ENCODE peak calls at places on chromosomes 4 and X, in eight cellular contexts. M, R, D, E, W, P, C and N are unnamed samples.

GRCh38 chrX:40140706-40141499 is 43.1 kb upstream of the BCOR start:
- DNase-seq in M (peak), R (no peak), D (no peak), E (no peak), W (no peak), P (peak), C (no peak), N (peak)

GRCh38 chrX:136954930-136955329 is 74.4 kb upstream of the RBMX start:
- DNase-seq in M (no peak), R (peak), D (no peak), E (peak), W (peak), P (no peak), C (peak), N (no peak)

GRCh38 chr4:163331629-163332360 is 601 bp downstream of the NPY1R start:
- DNase-seq in M (no peak), R (no peak), D (no peak), E (no peak), W (peak), P (no peak), C (no peak), N (no peak)

GRCh38 chrX:40061871-40062524 is 35.8 kb downstream of the BCOR start:
- DNase-seq in M (no peak), R (no peak), D (no peak), E (no peak), W (no peak), P (no peak), C (no peak), N (no peak)

GRCh38 chr4:7429601-7430078 is 5.1 kb downstream of the PSAPL1 start:
- DNase-seq in M (peak), R (no peak), D (no peak), E (no peak), W (no peak), P (peak), C (no peak), N (no peak)

GRCh38 chr4:70533791-70534190 is 15.4 kb downstream of the AMTN start:
- DNase-seq in M (no peak), R (no peak), D (no peak), E (no peak), W (no peak), P (no peak), C (no peak), N (no peak)

GRCh38 chrX:17474892-17475291 is 99.9 kb downstream of the NHS start:
- DNase-seq in M (no peak), R (peak), D (peak), E (no peak), W (no peak), P (no peak), C (no peak), N (no peak)

GRCh38 chrX:14776901-14777300 is 96.0 kb downstream of the FANCB start:
- DNase-seq in M (no peak), R (no peak), D (no peak), E (no peak), W (no peak), P (no peak), C (no peak), N (no peak)

GRCh38 chrX:57453901-57454300 is 137.9 kb upstream of the ZXDB start:
- DNase-seq in M (no peak), R (peak), D (no peak), E (no peak), W (no peak), P (no peak), C (no peak), N (no peak)

GRCh38 chr4:73620115-73620792 is at the start of gene RASSF6:
- DNase-seq in M (no peak), R (peak), D (no peak), E (no peak), W (no peak), P (no peak), C (no peak), N (peak)

GRCh38 chr4:67106846-67107467 is 438.3 kb downstream of the CENPC start:
- DNase-seq in M (no peak), R (peak), D (no peak), E (peak), W (no peak), P (no peak), C (no peak), N (no peak)

GRCh38 chr4:122701061-122701460 is 31.4 kb upstream of the BBS12 start:
- DNase-seq in M (no peak), R (no peak), D (no peak), E (no peak), W (no peak), P (no peak), C (no peak), N (no peak)

GRCh38 chr4:6201580-6202091 is 1.3 kb upstream of the JAKMIP1 start:
- DNase-seq in M (no peak), R (no peak), D (no peak), E (no peak), W (no peak), P (no peak), C (no peak), N (no peak)

GRCh38 chrX:11080721-11081120 is 30.4 kb upstream of the HCCS start:
- DNase-seq in M (no peak), R (no peak), D (no peak), E (no peak), W (no peak), P (no peak), C (no peak), N (no peak)

GRCh38 chr4:48191758-48192157 is 57.7 kb upstream of the TXK start:
- DNase-seq in M (no peak), R (no peak), D (no peak), E (no peak), W (no peak), P (no peak), C (no peak), N (no peak)

GRCh38 chr4:118884716-118885115 is 3.9 kb upstream of the SYNPO2 start:
- DNase-seq in M (no peak), R (no peak), D (no peak), E (no peak), W (no peak), P (no peak), C (no peak), N (no peak)

GRCh38 chr4:55947254-55947882 is 1.4 kb upstream of the CEP135 start:
- DNase-seq in M (no peak), R (no peak), D (no peak), E (no peak), W (peak), P (no peak), C (no peak), N (no peak)

GRCh38 chr4:147732516-147733193 is 767 bp downstream of the ARHGAP10 start:
- DNase-seq in M (peak), R (no peak), D (no peak), E (no peak), W (no peak), P (peak), C (no peak), N (no peak)

GRCh38 chrX:150364347-150365050 is 1.4 kb downstream of the MAMLD1 start:
- DNase-seq in M (no peak), R (peak), D (no peak), E (no peak), W (no peak), P (peak), C (no peak), N (no peak)

GRCh38 chr4:89929425-89930272 is 35.0 kb downstream of the MMRN1 start:
- DNase-seq in M (no peak), R (no peak), D (no peak), E (peak), W (no peak), P (no peak), C (no peak), N (peak)

GRCh38 chr4:177595413-177595812 is 153.2 kb upstream of the AGA start:
- DNase-seq in M (no peak), R (no peak), D (no peak), E (no peak), W (no peak), P (no peak), C (no peak), N (no peak)

GRCh38 chr4:161813889-161814288 is 349.9 kb downstream of the FSTL5 start:
- DNase-seq in M (no peak), R (no peak), D (no peak), E (no peak), W (no peak), P (no peak), C (no peak), N (no peak)

GRCh38 chrX:125151146-125151545 is 168.5 kb upstream of the TEX13C start:
- DNase-seq in M (no peak), R (no peak), D (no peak), E (no peak), W (no peak), P (no peak), C (no peak), N (no peak)

GRCh38 chrX:39752820-39753219 is 344.9 kb downstream of the BCOR start:
- DNase-seq in M (no peak), R (no peak), D (no peak), E (no peak), W (no peak), P (no peak), C (no peak), N (no peak)

GRCh38 chr4:59920414-59920813 is 1279.7 kb upstream of the ADGRL3 start:
- DNase-seq in M (no peak), R (no peak), D (no peak), E (no peak), W (no peak), P (no peak), C (no peak), N (no peak)

GRCh38 chrX:47101206-47101605 is 23.0 kb downstream of the RGN start:
- DNase-seq in M (no peak), R (no peak), D (no peak), E (no peak), W (no peak), P (no peak), C (no peak), N (no peak)

GRCh38 chr4:176547005-176547404 is 227.2 kb downstream of the SPCS3 start:
- DNase-seq in M (no peak), R (no peak), D (peak), E (no peak), W (peak), P (no peak), C (peak), N (no peak)

GRCh38 chr4:13640149-13640671 is 12.7 kb upstream of the BOD1L1 start:
- DNase-seq in M (no peak), R (peak), D (peak), E (peak), W (peak), P (no peak), C (peak), N (peak)

GRCh38 chr4:22969314-22969896 is 276.7 kb downstream of the GBA3 start:
- DNase-seq in M (no peak), R (peak), D (peak), E (peak), W (peak), P (no peak), C (no peak), N (peak)

GRCh38 chrX:13094780-13095425 is 50.5 kb upstream of the FAM9C start:
- DNase-seq in M (no peak), R (no peak), D (no peak), E (no peak), W (no peak), P (no peak), C (no peak), N (no peak)

GRCh38 chr4:6834867-6835266 is 52.3 kb downstream of the KIAA0232 start:
- DNase-seq in M (no peak), R (no peak), D (no peak), E (peak), W (peak), P (no peak), C (no peak), N (peak)

DNA sequence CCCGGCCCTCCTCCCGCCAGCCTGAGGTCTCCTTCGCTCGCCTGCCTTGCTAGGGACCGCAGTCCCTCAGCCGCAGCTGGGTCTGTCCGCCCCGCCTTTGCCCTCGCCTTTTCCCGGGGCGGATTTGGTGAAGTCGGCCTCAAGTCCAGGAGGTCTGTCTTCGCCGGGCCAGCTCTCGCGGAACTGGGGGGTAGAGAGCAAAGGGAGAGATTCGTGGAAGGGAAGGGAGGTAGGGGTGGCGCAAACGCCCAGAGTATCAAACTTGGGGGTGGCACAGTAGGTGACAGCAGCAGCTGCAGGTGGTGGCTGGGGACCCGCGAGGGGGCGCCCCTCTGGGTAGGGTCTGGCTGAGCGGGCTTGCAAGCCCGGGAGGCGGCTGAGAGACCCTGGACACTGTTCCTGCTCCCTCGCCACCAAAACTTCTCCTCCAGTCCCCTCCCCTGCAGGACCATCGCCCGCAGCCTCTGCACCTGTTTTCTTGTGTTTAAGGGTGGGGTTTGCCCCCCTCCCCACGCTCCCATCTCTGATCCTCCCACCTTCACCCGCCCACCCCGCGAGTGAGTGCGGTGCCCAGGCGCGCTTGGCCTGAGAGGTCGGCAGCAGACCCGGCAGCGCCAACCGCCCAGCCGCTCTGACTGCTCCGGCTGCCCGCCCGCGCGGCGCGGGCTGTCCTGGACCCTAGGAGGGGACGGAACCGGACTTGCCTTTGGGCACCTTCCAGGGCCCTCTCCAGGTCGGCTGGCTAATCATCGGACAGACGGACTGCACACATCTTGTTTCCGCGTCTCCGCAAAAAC is at the start of gene NPY2R:
- DNase-seq in M (no peak), R (peak), D (no peak), E (no peak), W (no peak), P (no peak), C (no peak), N (no peak)
- TF ChIP-seq CTCF in M (no peak), R (peak), D (no peak), E (peak), W (no peak), P (no peak), C (no peak), N (no peak)

DNA sequence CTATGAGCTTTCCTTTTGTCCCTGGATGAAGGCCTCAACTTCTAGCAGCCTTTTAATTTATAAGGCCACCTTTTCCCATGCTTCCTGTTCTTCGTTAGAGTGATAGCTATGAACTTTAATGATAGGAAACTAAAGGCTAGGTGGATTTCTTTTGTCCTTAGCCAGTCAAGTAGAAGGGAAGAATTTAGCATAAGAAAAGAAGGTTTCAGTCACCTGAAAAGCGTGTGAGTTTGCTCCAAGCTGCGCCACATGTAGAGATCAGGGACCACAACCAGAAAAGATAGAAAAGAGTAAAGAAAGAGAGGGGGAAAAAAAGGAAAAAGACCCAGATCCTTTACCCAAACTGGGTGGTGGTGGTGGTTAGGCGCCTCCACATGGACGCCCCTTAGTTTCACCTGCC is 28.6 kb downstream of the LUZP4 start:
- DNase-seq in M (no peak), R (no peak), D (no peak), E (no peak), W (no peak), P (no peak), C (no peak), N (no peak)
- H3K4me3 ChIP-seq in M (no peak), R (no peak), D (no peak), E (no peak), W (no peak), P (no peak), C (no peak), N (no peak)

DNA sequence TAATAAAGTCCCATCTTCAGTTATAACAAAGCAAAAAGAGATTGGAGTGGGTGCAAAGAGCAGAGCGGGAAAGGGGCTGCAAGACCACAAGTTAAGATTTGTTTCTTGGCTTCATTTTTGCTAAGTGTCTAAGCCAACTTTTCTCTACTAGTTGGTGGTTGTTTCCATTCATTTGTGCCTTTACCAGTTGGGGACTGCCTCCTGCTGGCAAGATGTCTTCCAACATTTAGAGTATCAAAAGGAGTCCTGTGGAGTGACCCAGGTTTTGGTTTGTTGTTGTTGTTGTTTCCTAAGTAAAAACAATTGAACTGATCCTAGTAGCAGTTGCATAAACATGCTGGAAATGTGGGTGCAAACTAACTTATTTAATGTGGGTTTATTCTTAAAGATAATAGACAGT is 121.1 kb downstream of the SPATA18 start:
- DNase-seq in M (no peak), R (no peak), D (no peak), E (no peak), W (no peak), P (no peak), C (no peak), N (no peak)
- TF ChIP-seq CTCF in M (no peak), R (no peak), D (peak), E (peak), W (peak), P (no peak), C (peak), N (peak)

DNA sequence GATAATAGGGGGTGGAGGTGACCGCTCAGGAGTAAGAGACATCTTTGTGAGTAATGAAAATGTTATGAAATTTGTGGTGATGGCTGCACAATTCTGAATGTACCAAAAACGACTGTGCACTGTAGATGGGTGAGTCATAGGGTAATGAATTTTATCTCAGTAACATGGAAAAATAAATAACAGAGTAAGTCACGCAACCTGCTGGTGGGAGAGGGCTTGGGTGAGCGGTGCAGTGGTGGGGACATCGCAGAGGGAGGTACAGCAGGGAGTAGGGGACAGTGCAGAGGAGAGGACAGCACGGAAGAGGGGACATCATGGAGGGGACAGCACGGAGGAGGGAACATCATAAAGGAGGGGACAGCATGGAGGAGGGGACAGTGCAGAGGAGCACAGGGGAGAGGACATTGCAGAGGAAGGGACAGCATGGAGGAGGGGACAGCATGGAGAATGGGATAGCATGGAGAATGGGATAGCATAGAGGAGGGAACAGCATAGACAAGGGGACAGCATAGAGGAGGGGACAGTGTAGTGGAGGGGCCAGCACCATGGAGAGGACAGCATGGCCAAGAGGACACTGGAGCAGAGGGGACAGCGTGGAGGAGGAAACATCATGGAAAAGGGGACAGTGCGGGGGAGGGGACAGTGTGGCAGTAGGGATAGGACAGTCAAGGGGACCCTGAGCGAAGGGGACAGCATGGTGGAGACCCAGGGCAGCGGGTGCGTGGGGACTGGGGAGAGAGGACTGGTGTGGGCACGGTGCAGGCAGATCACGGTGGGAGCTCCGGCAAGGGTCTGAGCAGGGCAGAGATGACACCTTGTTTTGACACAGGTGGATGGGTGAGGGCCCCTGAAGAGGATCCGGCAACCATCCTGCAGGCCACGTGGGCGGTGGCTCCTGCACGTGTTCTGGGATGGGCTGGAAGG is 68.5 kb upstream of the MXD4 start:
- DNase-seq in M (no peak), R (peak), D (peak), E (peak), W (peak), P (no peak), C (peak), N (no peak)
- H3K4me3 ChIP-seq in M (no peak), R (no peak), D (no peak), E (no peak), W (no peak), P (no peak), C (no peak), N (no peak)

DNA sequence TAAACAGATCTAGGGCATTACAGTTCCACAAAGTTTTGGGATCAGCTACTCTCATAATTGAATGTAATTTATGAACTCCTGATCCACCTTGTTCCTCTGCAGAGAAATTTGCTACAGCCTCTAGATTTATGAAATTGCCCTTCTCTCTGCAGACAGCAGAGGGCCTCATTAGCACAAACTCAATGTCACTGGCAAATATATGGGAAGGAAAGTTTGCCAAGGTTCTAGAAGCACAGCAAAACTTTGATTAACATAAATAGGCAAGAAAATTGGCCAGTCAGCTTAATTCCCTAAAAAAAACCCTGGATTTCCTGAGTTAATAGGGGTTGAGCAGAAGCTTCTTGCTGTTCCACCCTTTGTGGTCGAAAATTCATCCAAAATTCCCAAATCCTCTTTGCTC is 31.5 kb downstream of the PRPS1 start:
- DNase-seq in M (no peak), R (peak), D (no peak), E (no peak), W (peak), P (peak), C (no peak), N (no peak)
- TF ChIP-seq CTCF in M (peak), R (peak), D (peak), E (peak), W (peak), P (peak), C (peak), N (peak)

GRCh38 chrX:10010686-10011085 is 43.5 kb downstream of the CLDN34 start:
- DNase-seq in M (no peak), R (peak), D (no peak), E (no peak), W (no peak), P (no peak), C (no peak), N (no peak)

GRCh38 chrX:10014462-10015373 is 47.6 kb downstream of the CLDN34 start:
- DNase-seq in M (peak), R (peak), D (peak), E (no peak), W (peak), P (peak), C (no peak), N (no peak)

GRCh38 chrX:10012776-10013175 is 45.6 kb downstream of the CLDN34 start:
- DNase-seq in M (no peak), R (no peak), D (no peak), E (no peak), W (no peak), P (no peak), C (no peak), N (no peak)

GRCh38 chrX:10011261-10011931 is 44.2 kb downstream of the CLDN34 start:
- DNase-seq in M (no peak), R (no peak), D (no peak), E (no peak), W (no peak), P (no peak), C (no peak), N (no peak)

DNA sequence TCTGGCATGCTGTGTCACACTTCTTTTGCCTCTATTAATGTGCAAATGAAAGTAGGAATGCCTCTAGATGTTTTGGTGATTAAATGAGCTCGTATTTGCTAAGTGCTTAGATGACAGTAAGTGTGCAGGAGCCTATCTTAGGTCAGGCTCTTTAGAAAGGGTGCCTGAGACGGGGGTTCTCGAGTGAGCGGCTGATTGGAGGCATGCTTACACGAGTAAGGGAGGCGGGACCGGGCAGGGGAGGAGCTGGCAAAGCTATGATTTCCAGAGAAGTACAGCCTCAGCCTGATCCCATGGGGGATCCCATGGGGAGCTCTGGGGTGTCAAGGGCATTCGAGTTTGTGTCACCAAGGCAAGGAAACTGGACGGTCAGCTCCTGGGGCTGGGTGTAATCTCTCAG is 44.8 kb downstream of the CLDN34 start:
- DNase-seq in M (no peak), R (peak), D (no peak), E (no peak), W (no peak), P (no peak), C (no peak), N (no peak)
- H3K4me3 ChIP-seq in M (no peak), R (no peak), D (no peak), E (no peak), W (no peak), P (no peak), C (no peak), N (no peak)